ENCODE peak calls at places on chromosomes 3 and 15, in four cellular contexts. P is adrenal gland; K is CD8-positive, alpha-beta T cell; H is ovary. J is an unnamed sample.

GRCh38 chr15:76932090-76932966 is 779 bp downstream of the RCN2 start:
- DNase-seq in P (no peak), K (no peak), H (no peak), J (no peak)

GRCh38 chr3:66000506-66000905 is 38.2 kb downstream of the MAGI1 start:
- DNase-seq in P (no peak), K (no peak), H (no peak), J (no peak)

GRCh38 chr3:179688847-179689246 is 36.0 kb downstream of the USP13 start:
- DNase-seq in P (no peak), K (no peak), H (no peak), J (no peak)

GRCh38 chr3:119311191-119311925 is 17.2 kb downstream of the ARHGAP31 start:
- DNase-seq in P (no peak), K (no peak), H (no peak), J (no peak)

GRCh38 chr15:35813573-35813972 is 267.6 kb upstream of the DPH6 start:
- DNase-seq in P (no peak), K (no peak), H (no peak), J (no peak)

GRCh38 chr15:41791970-41792637 is 17.8 kb downstream of the MAPKBP1 start:
- DNase-seq in P (no peak), K (no peak), H (no peak), J (no peak)

GRCh38 chr15:31824009-31824408 is 206.3 kb upstream of the CHRNA7 start:
- DNase-seq in P (no peak), K (no peak), H (no peak), J (no peak)

GRCh38 chr15:46304320-46304719 is 669.5 kb downstream of the SQOR start:
- DNase-seq in P (no peak), K (no peak), H (no peak), J (no peak)

GRCh38 chr15:64847016-64847415 is 5.3 kb downstream of the PLEKHO2 start:
- DNase-seq in P (no peak), K (no peak), H (no peak), J (no peak)

GRCh38 chr15:82714026-82714425 is 4.4 kb upstream of the AP3B2 start:
- DNase-seq in P (no peak), K (no peak), H (no peak), J (no peak)

GRCh38 chr3:128307029-128307633 is 153.8 kb downstream of the EEFSEC start:
- DNase-seq in P (no peak), K (no peak), H (no peak), J (no peak)

GRCh38 chr3:86867990-86868389 is 123.0 kb downstream of the VGLL3 start:
- DNase-seq in P (no peak), K (no peak), H (no peak), J (no peak)

GRCh38 chr3:43055806-43056770 is 49.8 kb downstream of the POMGNT2 start:
- DNase-seq in P (no peak), K (no peak), H (no peak), J (no peak)

GRCh38 chr3:153277029-153277428 is 115.0 kb downstream of the RAP2B start:
- DNase-seq in P (no peak), K (no peak), H (no peak), J (no peak)

GRCh38 chr15:63157891-63158431 is 684 bp upstream of the RPS27L start:
- DNase-seq in P (peak), K (peak), H (peak), J (peak)

GRCh38 chr3:79032686-79033318 is 735.0 kb downstream of the ROBO1 start:
- DNase-seq in P (peak), K (no peak), H (no peak), J (no peak)

GRCh38 chr3:102225407-102226132 is 209.2 kb upstream of the ZPLD1 start:
- DNase-seq in P (peak), K (no peak), H (no peak), J (no peak)

GRCh38 chr3:106765342-106765741 is 611.9 kb upstream of the CCDC54 start:
- DNase-seq in P (no peak), K (no peak), H (no peak), J (no peak)

GRCh38 chr3:193857996-193858395 is 265.0 kb downstream of the OPA1 start:
- DNase-seq in P (peak), K (no peak), H (no peak), J (no peak)

GRCh38 chr3:129994883-129995559 is 20.5 kb downstream of the TRH start:
- DNase-seq in P (no peak), K (no peak), H (no peak), J (no peak)

GRCh38 chr15:32840481-32841245 is 122.9 kb downstream of the GREM1 start:
- DNase-seq in P (no peak), K (no peak), H (no peak), J (no peak)

GRCh38 chr3:170598091-170598502 is 12.2 kb upstream of the SLC7A14 start:
- DNase-seq in P (no peak), K (no peak), H (no peak), J (no peak)

GRCh38 chr15:98746375-98746679 is 98.0 kb downstream of the IGF1R start:
- DNase-seq in P (no peak), K (no peak), H (no peak), J (no peak)

GRCh38 chr15:101162701-101163483 is 89.0 kb downstream of the CHSY1 start:
- DNase-seq in P (no peak), K (no peak), H (peak), J (no peak)

GRCh38 chr3:162684260-162684659 is 1187.7 kb downstream of the OTOL1 start:
- DNase-seq in P (no peak), K (no peak), H (no peak), J (no peak)

GRCh38 chr3:153762411-153763235 is 358.6 kb upstream of the ARHGEF26 start:
- DNase-seq in P (no peak), K (no peak), H (no peak), J (no peak)

GRCh38 chr3:159988617-159989251 is at the start of gene IL12A:
- DNase-seq in P (peak), K (peak), H (peak), J (peak)

GRCh38 chr3:107373896-107374295 is 3.3 kb upstream of the CCDC54 start:
- DNase-seq in P (no peak), K (no peak), H (no peak), J (no peak)

GRCh38 chr15:78850926-78851600 is 21.6 kb upstream of the MORF4L1 start:
- DNase-seq in P (no peak), K (no peak), H (no peak), J (no peak)

GRCh38 chr3:63067999-63068645 is 192.9 kb upstream of the CADPS start:
- DNase-seq in P (peak), K (no peak), H (no peak), J (peak)

GRCh38 chr15:75171408-75171807 is 30.3 kb upstream of the C15orf39 start:
- DNase-seq in P (no peak), K (no peak), H (peak), J (no peak)

GRCh38 chr15:68658151-68658550 is 79.4 kb downstream of the CORO2B start:
- DNase-seq in P (no peak), K (no peak), H (peak), J (no peak)

GRCh38 chr15:97759363-97759762 is 201.1 kb upstream of the ARRDC4 start:
- DNase-seq in P (no peak), K (no peak), H (no peak), J (no peak)

GRCh38 chr3:14175383-14176037 is 2.9 kb downstream of the XPC start:
- DNase-seq in P (no peak), K (peak), H (no peak), J (no peak)

GRCh38 chr15:75468908-75469307 is 17.4 kb upstream of the SIN3A start:
- DNase-seq in P (peak), K (no peak), H (no peak), J (no peak)

GRCh38 chr3:154151969-154152368 is 30.8 kb downstream of the ARHGEF26 start:
- DNase-seq in P (no peak), K (no peak), H (no peak), J (no peak)

GRCh38 chr15:41238100-41238499 is 7.0 kb downstream of the CHP1 start:
- DNase-seq in P (no peak), K (no peak), H (no peak), J (no peak)

GRCh38 chr3:42123012-42123581 is 31.9 kb downstream of the TRAK1 start:
- DNase-seq in P (no peak), K (no peak), H (no peak), J (no peak)

DNA sequence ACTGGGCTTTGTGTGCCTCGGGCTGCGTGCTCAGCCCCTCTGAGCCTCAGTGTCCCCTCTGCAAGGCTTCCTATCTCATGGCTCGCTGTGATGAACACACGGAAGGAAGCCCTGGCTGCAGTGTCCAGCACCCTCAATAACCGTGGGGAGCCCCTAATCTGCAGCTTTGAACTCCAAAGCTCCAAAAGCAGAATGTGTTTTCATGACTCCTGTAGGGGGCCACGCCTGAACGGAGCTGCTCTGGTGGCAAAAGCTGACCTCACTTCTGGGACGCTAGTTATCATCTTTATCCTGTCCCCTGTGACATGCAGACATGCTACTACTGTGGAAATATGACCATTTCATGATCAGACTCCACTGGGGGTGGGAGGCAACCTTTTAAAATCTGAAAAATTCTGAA is 98.8 kb downstream of the SEC22A start:
- DNase-seq in P (no peak), K (no peak), H (peak), J (no peak)
- TF ChIP-seq CTCF in P (no peak), K (no peak), H (no peak), J (no peak)

GRCh38 chr15:60903221-60903620 is 325.9 kb downstream of the RORA start:
- DNase-seq in P (no peak), K (no peak), H (no peak), J (no peak)

GRCh38 chr15:60907233-60907947 is 321.7 kb downstream of the RORA start:
- DNase-seq in P (peak), K (no peak), H (no peak), J (no peak)

GRCh38 chr15:60906275-60906674 is 322.8 kb downstream of the RORA start:
- DNase-seq in P (no peak), K (no peak), H (no peak), J (no peak)

GRCh38 chr15:60908888-60909287 is 320.2 kb downstream of the RORA start:
- DNase-seq in P (no peak), K (no peak), H (no peak), J (no peak)

DNA sequence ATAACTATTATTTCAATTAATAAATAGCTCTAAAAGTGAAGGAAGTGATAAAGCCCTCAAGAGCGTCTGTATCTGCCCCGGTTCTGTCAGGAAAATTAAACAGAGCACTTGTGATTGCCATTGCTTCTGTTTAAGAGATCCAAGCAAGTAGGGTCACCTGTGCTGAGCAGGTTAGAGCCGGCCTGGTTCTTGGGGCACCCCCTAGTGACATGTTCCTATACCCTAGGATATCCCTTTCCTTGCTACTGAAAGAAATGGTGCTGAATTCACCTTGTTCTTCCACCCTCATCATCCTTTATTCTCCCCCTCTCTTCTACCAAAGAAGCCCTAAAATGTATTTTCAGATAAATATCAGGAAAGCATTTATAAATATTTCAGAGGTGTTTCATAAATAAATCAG is 323.5 kb downstream of the RORA start:
- DNase-seq in P (no peak), K (peak), H (no peak), J (no peak)
- TF ChIP-seq CTCF in P (peak), K (no peak), H (no peak), J (peak)

GRCh38 chr15:59420986-59421618 is 16.9 kb upstream of the FAM81A start:
- DNase-seq in P (no peak), K (no peak), H (no peak), J (no peak)
- TF ChIP-seq CTCF in P (no peak), K (no peak), H (no peak), J (peak)

DNA sequence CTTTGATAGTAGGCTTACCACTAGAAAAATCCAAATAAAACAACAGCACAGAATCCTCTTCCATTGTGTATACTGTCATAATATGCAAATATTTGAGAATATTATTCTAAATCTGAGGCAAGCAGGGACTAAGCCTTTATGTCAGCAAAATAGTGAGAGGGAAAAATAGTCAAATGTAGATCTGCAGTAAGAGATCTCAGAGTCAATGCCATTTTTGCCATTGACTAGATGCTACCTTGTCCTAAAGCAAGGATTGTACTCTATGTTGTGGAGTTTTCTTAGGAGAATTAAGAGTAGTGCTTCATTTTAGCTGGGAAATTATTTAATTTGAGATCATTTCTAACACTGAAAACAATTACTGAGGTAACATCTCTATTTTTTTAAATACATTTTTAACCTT is 50.2 kb downstream of the IQCH start:
- DNase-seq in P (no peak), K (no peak), H (no peak), J (no peak)
- TF ChIP-seq CTCF in P (no peak), K (no peak), H (no peak), J (no peak)

DNA sequence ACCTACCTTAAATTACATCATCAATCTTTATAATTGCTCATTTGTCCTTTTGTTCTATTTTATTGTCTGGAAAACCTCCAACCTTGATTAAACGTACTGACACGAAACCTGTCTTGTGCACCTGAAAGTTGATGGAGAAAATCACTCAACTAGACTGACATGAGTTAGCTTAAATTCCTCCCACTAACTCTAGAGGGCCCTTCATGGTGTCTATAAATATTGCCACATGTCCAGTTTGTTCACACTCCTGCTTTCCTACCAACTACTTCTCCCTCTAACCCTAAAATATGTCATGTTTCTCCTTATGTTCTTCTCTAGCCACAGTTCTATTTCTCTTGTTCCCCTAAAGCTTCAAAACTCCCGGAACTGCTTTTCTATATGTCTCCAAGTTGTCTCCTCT is 59.8 kb upstream of the SGO1 start:
- DNase-seq in P (no peak), K (no peak), H (no peak), J (no peak)
- TF ChIP-seq CTCF in P (no peak), K (no peak), H (no peak), J (no peak)

GRCh38 chr3:141302364-141303141 is 65.8 kb upstream of the ZBTB38 start:
- DNase-seq in P (peak), K (no peak), H (no peak), J (no peak)
- TF ChIP-seq CTCF in P (no peak), K (no peak), H (no peak), J (no peak)

DNA sequence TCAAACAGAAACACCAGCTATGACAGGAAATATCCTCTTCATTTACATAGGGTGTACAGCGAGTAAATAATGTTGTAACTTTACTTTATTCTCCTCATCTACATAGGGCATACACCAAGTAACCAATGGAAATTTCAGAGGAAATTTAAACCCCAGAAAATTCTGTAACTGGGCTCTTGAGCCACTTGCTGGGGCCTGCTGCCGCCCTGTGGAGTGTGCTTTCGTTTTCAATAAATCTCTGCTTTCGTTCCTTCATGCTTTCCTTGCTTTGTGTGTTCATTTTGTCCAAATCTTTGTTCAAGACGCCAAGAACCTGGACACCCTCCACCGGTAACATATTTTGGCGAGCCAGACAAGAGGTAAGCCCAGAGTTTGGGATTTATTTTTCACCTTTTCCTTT is 990.4 kb upstream of the CADM2 start:
- DNase-seq in P (no peak), K (no peak), H (no peak), J (no peak)
- TF ChIP-seq CTCF in P (no peak), K (no peak), H (no peak), J (no peak)

GRCh38 chr15:52163321-52164190 is 27.6 kb downstream of the GNB5 start:
- DNase-seq in P (no peak), K (peak), H (no peak), J (no peak)
- TF ChIP-seq CTCF in P (no peak), K (peak), H (no peak), J (peak)